ENCODE peak calls at places on chromosomes 16 and 17, in eight cellular contexts. One of them, this sample, is unnamed.
A peak's percentile ranks its signal among the peaks of the same experiment; 100 is the strongest.

GRCh38 chr17:82269138-82269881 is 4.2 kb downstream of the CSNK1D start:
- DNase-seq in pancreas: no peak
- DNase-seq in pons: no peak
- DNase-seq in HFFc6: no peak
- DNase-seq in DMS153: no peak
- DNase-seq in RPMI7951: no peak
- DNase-seq in posterior cingulate gyrus: peak; percentile 43
- DNase-seq in erythroblast: no peak
- DNase-seq in this sample: no peak

GRCh38 chr17:30913955-30914354 is 7.8 kb upstream of the ADAP2 start:
- DNase-seq in pancreas: no peak
- DNase-seq in pons: no peak
- DNase-seq in HFFc6: no peak
- DNase-seq in DMS153: no peak
- DNase-seq in RPMI7951: no peak
- DNase-seq in posterior cingulate gyrus: no peak
- DNase-seq in erythroblast: no peak
- DNase-seq in this sample: no peak

GRCh38 chr17:2921443-2921842 is 125.2 kb downstream of the RAP1GAP2 start:
- DNase-seq in pancreas: no peak
- DNase-seq in pons: no peak
- DNase-seq in HFFc6: no peak
- DNase-seq in DMS153: no peak
- DNase-seq in RPMI7951: no peak
- DNase-seq in posterior cingulate gyrus: no peak
- DNase-seq in erythroblast: no peak
- DNase-seq in this sample: no peak

GRCh38 chr16:27745348-27745747 is 195.4 kb downstream of the KATNIP start:
- DNase-seq in pancreas: no peak
- DNase-seq in pons: no peak
- DNase-seq in HFFc6: peak; percentile 44
- DNase-seq in DMS153: no peak
- DNase-seq in RPMI7951: peak; percentile 10
- DNase-seq in posterior cingulate gyrus: peak; percentile 21
- DNase-seq in erythroblast: peak; percentile 9
- DNase-seq in this sample: no peak

GRCh38 chr17:77217566-77217965 is 76.8 kb downstream of the SEC14L1 start:
- DNase-seq in pancreas: no peak
- DNase-seq in pons: no peak
- DNase-seq in HFFc6: no peak
- DNase-seq in DMS153: no peak
- DNase-seq in RPMI7951: no peak
- DNase-seq in posterior cingulate gyrus: peak; percentile 77
- DNase-seq in erythroblast: no peak
- DNase-seq in this sample: no peak

GRCh38 chr17:16933317-16934132 is 38.4 kb downstream of the TNFRSF13B start:
- DNase-seq in pancreas: no peak
- DNase-seq in pons: no peak
- DNase-seq in HFFc6: no peak
- DNase-seq in DMS153: no peak
- DNase-seq in RPMI7951: peak; percentile 40
- DNase-seq in posterior cingulate gyrus: peak; percentile 66
- DNase-seq in erythroblast: no peak
- DNase-seq in this sample: no peak

GRCh38 chr16:86953631-86954465 is 363.3 kb downstream of the C16orf95 start:
- DNase-seq in pancreas: no peak
- DNase-seq in pons: no peak
- DNase-seq in HFFc6: no peak
- DNase-seq in DMS153: no peak
- DNase-seq in RPMI7951: no peak
- DNase-seq in posterior cingulate gyrus: no peak
- DNase-seq in erythroblast: no peak
- DNase-seq in this sample: no peak

GRCh38 chr16:72847187-72848044 is 200.5 kb downstream of the ZFHX3 start:
- DNase-seq in pancreas: no peak
- DNase-seq in pons: peak; percentile 45
- DNase-seq in HFFc6: peak; percentile 39
- DNase-seq in DMS153: peak; percentile 50
- DNase-seq in RPMI7951: peak; percentile 31
- DNase-seq in posterior cingulate gyrus: peak; percentile 88
- DNase-seq in erythroblast: peak; percentile 39
- DNase-seq in this sample: no peak

GRCh38 chr17:49779730-49780220 is 8.7 kb upstream of the KAT7 start:
- DNase-seq in pancreas: no peak
- DNase-seq in pons: peak; percentile 63
- DNase-seq in HFFc6: peak; percentile 87
- DNase-seq in DMS153: peak; percentile 49
- DNase-seq in RPMI7951: peak; percentile 75
- DNase-seq in posterior cingulate gyrus: no peak
- DNase-seq in erythroblast: peak; percentile 83
- DNase-seq in this sample: peak; percentile 32

GRCh38 chr17:40791116-40791515 is 8.6 kb downstream of the KRT28 start:
- DNase-seq in pancreas: no peak
- DNase-seq in pons: no peak
- DNase-seq in HFFc6: no peak
- DNase-seq in DMS153: no peak
- DNase-seq in RPMI7951: no peak
- DNase-seq in posterior cingulate gyrus: no peak
- DNase-seq in erythroblast: no peak
- DNase-seq in this sample: no peak

GRCh38 chr17:81902023-81902652 is at the start of gene NPB:
- DNase-seq in pancreas: peak; percentile 50
- DNase-seq in pons: no peak
- DNase-seq in HFFc6: no peak
- DNase-seq in DMS153: no peak
- DNase-seq in RPMI7951: no peak
- DNase-seq in posterior cingulate gyrus: peak; percentile 88
- DNase-seq in erythroblast: peak; percentile 81
- DNase-seq in this sample: no peak

GRCh38 chr17:80424261-80424660 is 9.3 kb downstream of the ENDOV start:
- DNase-seq in pancreas: no peak
- DNase-seq in pons: no peak
- DNase-seq in HFFc6: no peak
- DNase-seq in DMS153: no peak
- DNase-seq in RPMI7951: no peak
- DNase-seq in posterior cingulate gyrus: peak; percentile 57
- DNase-seq in erythroblast: no peak
- DNase-seq in this sample: no peak

GRCh38 chr16:82263456-82264159 is 93.6 kb upstream of the MPHOSPH6 start:
- DNase-seq in pancreas: peak; percentile 27
- DNase-seq in pons: peak; percentile 82
- DNase-seq in HFFc6: peak; percentile 36
- DNase-seq in DMS153: peak; percentile 46
- DNase-seq in RPMI7951: peak; percentile 52
- DNase-seq in posterior cingulate gyrus: peak; percentile 94
- DNase-seq in erythroblast: peak; percentile 75
- DNase-seq in this sample: peak; percentile 60

GRCh38 chr16:77842468-77842867 is 54.1 kb downstream of the VAT1L start:
- DNase-seq in pancreas: no peak
- DNase-seq in pons: no peak
- DNase-seq in HFFc6: no peak
- DNase-seq in DMS153: no peak
- DNase-seq in RPMI7951: no peak
- DNase-seq in posterior cingulate gyrus: no peak
- DNase-seq in erythroblast: no peak
- DNase-seq in this sample: no peak

This sample was measured in activated CD4-positive, alpha-beta memory T cell treated with anti-CD3 and anti-CD28 coated beads for 36 hours.